ENCODE peak calls at places on chromosome 14, in ten cellular contexts. One of them, this sample, is unnamed.

GRCh38 chr14:71290960-71291466 is 383.8 kb downstream of the PCNX1 start:
- DNase-seq in hepatocyte: peak; percentile 49
- DNase-seq in PC-3: peak; percentile 99
- DNase-seq in mammary epithelial cell: peak; percentile 89
- DNase-seq in HepG2: peak; percentile 31
- DNase-seq in GM23338: no peak
- DNase-seq in GM23248: peak; percentile 89
- DNase-seq in neural progenitor cell: no peak
- DNase-seq in A673: peak; percentile 48
- DNase-seq in fibroblast of lung: peak; percentile 93
- DNase-seq in this sample: peak; percentile 91

GRCh38 chr14:32611752-32612151 is 282.7 kb downstream of the AKAP6 start:
- DNase-seq in hepatocyte: no peak
- DNase-seq in PC-3: peak; percentile 93
- DNase-seq in mammary epithelial cell: peak; percentile 69
- DNase-seq in HepG2: no peak
- DNase-seq in GM23338: no peak
- DNase-seq in GM23248: peak; percentile 92
- DNase-seq in neural progenitor cell: no peak
- DNase-seq in A673: peak; percentile 89
- DNase-seq in fibroblast of lung: peak; percentile 93
- DNase-seq in this sample: peak; percentile 92

GRCh38 chr14:104957146-104958113 is 20.7 kb downstream of the AHNAK2 start:
- DNase-seq in hepatocyte: no peak
- DNase-seq in PC-3: peak; percentile 46
- DNase-seq in mammary epithelial cell: no peak
- DNase-seq in HepG2: no peak
- DNase-seq in GM23338: no peak
- DNase-seq in GM23248: no peak
- DNase-seq in neural progenitor cell: no peak
- DNase-seq in A673: no peak
- DNase-seq in fibroblast of lung: no peak
- DNase-seq in this sample: no peak

GRCh38 chr14:36768638-36769337 is 107.1 kb downstream of the PAX9 start:
- DNase-seq in hepatocyte: no peak
- DNase-seq in PC-3: no peak
- DNase-seq in mammary epithelial cell: no peak
- DNase-seq in HepG2: no peak
- DNase-seq in GM23338: no peak
- DNase-seq in GM23248: no peak
- DNase-seq in neural progenitor cell: no peak
- DNase-seq in A673: no peak
- DNase-seq in fibroblast of lung: no peak
- DNase-seq in this sample: no peak

GRCh38 chr14:21985081-21985480 is 311.5 kb upstream of the OR4E1 start:
- DNase-seq in hepatocyte: no peak
- DNase-seq in PC-3: peak; percentile 55
- DNase-seq in mammary epithelial cell: peak; percentile 18
- DNase-seq in HepG2: no peak
- DNase-seq in GM23338: no peak
- DNase-seq in GM23248: peak; percentile 12
- DNase-seq in neural progenitor cell: no peak
- DNase-seq in A673: no peak
- DNase-seq in fibroblast of lung: no peak
- DNase-seq in this sample: no peak

GRCh38 chr14:103549361-103550311 is 12.8 kb downstream of the BAG5 start:
- DNase-seq in hepatocyte: no peak
- DNase-seq in PC-3: no peak
- DNase-seq in mammary epithelial cell: no peak
- DNase-seq in HepG2: peak; percentile 89
- DNase-seq in GM23338: no peak
- DNase-seq in GM23248: no peak
- DNase-seq in neural progenitor cell: no peak
- DNase-seq in A673: no peak
- DNase-seq in fibroblast of lung: no peak
- DNase-seq in this sample: no peak

GRCh38 chr14:38197761-38198345 is 9.9 kb upstream of the SSTR1 start:
- DNase-seq in hepatocyte: no peak
- DNase-seq in PC-3: no peak
- DNase-seq in mammary epithelial cell: no peak
- DNase-seq in HepG2: no peak
- DNase-seq in GM23338: peak; percentile 3
- DNase-seq in GM23248: peak; percentile 89
- DNase-seq in neural progenitor cell: no peak
- DNase-seq in A673: peak; percentile 15
- DNase-seq in fibroblast of lung: peak; percentile 73
- DNase-seq in this sample: peak; percentile 69

GRCh38 chr14:49919825-49920224 is 26.9 kb downstream of the ARF6 start:
- DNase-seq in hepatocyte: no peak
- DNase-seq in PC-3: no peak
- DNase-seq in mammary epithelial cell: no peak
- DNase-seq in HepG2: no peak
- DNase-seq in GM23338: no peak
- DNase-seq in GM23248: no peak
- DNase-seq in neural progenitor cell: no peak
- DNase-seq in A673: peak; percentile 56
- DNase-seq in fibroblast of lung: no peak
- DNase-seq in this sample: no peak

DNA sequence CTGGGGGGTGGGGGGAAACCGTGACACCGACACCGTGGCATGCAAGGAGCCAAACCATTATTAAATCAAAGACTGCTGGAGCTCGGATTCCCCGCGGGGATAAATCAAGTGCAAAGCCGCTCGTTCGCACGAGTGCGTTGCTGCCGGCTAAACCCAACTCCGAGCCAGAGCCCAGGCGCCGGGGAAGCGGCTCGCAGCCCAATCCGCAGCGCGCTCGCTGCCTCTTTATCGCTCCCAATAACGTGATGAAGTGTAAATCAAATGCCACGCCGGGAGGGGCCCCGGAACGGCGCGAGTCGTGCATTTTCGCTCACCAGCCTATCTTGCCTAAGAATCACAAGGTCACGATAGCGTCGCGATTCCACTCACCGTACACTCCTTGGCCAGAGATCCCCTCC is 1.3 kb downstream of the MDGA2 start:
- DNase-seq in hepatocyte: peak; percentile 13
- DNase-seq in PC-3: no peak
- DNase-seq in mammary epithelial cell: no peak
- DNase-seq in HepG2: no peak
- DNase-seq in GM23338: peak; percentile 55
- DNase-seq in GM23248: no peak
- DNase-seq in neural progenitor cell: peak; percentile 58
- DNase-seq in A673: peak; percentile 34
- DNase-seq in fibroblast of lung: peak; percentile 5
- DNase-seq in this sample: no peak
- TF ChIP-seq EZH2 in hepatocyte: peak; percentile 13
- TF ChIP-seq EZH2 in PC-3: no peak
- TF ChIP-seq EZH2 in mammary epithelial cell: no peak
- TF ChIP-seq EZH2 in HepG2: no peak
- TF ChIP-seq EZH2 in GM23338: peak; percentile 70
- TF ChIP-seq EZH2 in GM23248: no peak
- TF ChIP-seq EZH2 in neural progenitor cell: peak; percentile 90
- TF ChIP-seq EZH2 in A673: no peak
- TF ChIP-seq EZH2 in fibroblast of lung: no peak
- TF ChIP-seq EZH2 in this sample: no peak

GRCh38 chr14:64703393-64704144 is 655 bp upstream of the PLEKHG3 start:
- DNase-seq in hepatocyte: no peak
- DNase-seq in PC-3: peak; percentile 32
- DNase-seq in mammary epithelial cell: no peak
- DNase-seq in HepG2: no peak
- DNase-seq in GM23338: peak; percentile 70
- DNase-seq in GM23248: peak; percentile 29
- DNase-seq in neural progenitor cell: peak; percentile 78
- DNase-seq in A673: no peak
- DNase-seq in fibroblast of lung: peak; percentile 46
- DNase-seq in this sample: peak; percentile 35

GRCh38 chr14:64700894-64701293 is 3.3 kb upstream of the PLEKHG3 start:
- DNase-seq in hepatocyte: no peak
- DNase-seq in PC-3: no peak
- DNase-seq in mammary epithelial cell: no peak
- DNase-seq in HepG2: no peak
- DNase-seq in GM23338: no peak
- DNase-seq in GM23248: no peak
- DNase-seq in neural progenitor cell: no peak
- DNase-seq in A673: no peak
- DNase-seq in fibroblast of lung: no peak
- DNase-seq in this sample: no peak

GRCh38 chr14:64701660-64702059 is 2.6 kb upstream of the PLEKHG3 start:
- DNase-seq in hepatocyte: peak; percentile 5
- DNase-seq in PC-3: peak; percentile 29
- DNase-seq in mammary epithelial cell: no peak
- DNase-seq in HepG2: no peak
- DNase-seq in GM23338: peak; percentile 75
- DNase-seq in GM23248: no peak
- DNase-seq in neural progenitor cell: peak; percentile 70
- DNase-seq in A673: peak; percentile 25
- DNase-seq in fibroblast of lung: no peak
- DNase-seq in this sample: no peak

GRCh38 chr14:64704145-64704742 is at the start of gene PLEKHG3:
- DNase-seq in hepatocyte: peak; percentile 95
- DNase-seq in PC-3: peak; percentile 82
- DNase-seq in mammary epithelial cell: peak; percentile 82
- DNase-seq in HepG2: peak; percentile 59
- DNase-seq in GM23338: peak; percentile 93
- DNase-seq in GM23248: peak; percentile 82
- DNase-seq in neural progenitor cell: peak; percentile 85
- DNase-seq in A673: peak; percentile 82
- DNase-seq in fibroblast of lung: peak; percentile 85
- DNase-seq in this sample: peak; percentile 69

DNA sequence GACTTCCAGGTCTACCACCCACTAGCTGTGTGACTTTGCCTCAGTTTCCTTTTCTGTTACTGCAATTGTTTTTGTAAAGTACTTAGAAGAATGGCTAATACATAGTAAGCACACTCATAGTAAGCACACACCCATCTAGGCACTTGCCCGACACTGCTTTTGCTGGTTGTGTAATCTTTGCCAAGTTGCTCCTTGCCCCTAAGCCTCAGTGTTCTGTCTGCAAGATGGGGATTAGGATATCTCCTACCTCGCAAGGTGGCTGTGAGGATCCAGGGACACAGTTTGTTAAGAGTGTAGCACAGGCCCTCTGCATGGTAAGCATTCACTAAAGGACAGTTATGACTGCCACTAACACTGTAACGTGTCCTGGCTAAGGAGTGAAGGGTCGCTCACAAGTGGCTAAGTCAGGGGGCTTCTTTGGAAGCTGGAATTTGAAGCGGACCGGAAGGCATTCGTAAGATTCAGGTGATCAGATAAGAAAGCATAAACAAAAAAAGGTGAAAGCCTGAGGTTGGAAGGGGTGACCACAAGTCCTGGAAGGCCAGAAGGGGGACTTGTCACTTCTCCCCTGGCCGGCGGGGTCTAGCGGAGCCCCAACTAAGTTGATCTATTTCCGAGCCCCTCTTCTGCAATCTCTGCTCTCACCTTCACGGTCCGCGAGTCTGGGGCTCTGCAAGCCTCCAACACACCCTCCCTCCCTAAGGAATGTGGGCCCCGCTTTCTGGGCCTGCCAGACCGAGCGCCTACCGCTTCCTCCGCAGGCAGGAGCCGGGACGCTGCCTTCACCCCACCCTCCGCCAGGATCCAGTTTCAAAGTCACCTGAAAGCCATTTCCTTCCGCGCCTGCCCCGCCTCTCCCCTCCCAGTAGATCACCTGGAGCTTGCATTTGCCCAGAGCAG is 1.5 kb upstream of the PLEKHG3 start:
- DNase-seq in hepatocyte: peak; percentile 84
- DNase-seq in PC-3: peak; percentile 79
- DNase-seq in mammary epithelial cell: peak; percentile 83
- DNase-seq in HepG2: no peak
- DNase-seq in GM23338: peak; percentile 98
- DNase-seq in GM23248: no peak
- DNase-seq in neural progenitor cell: peak; percentile 83
- DNase-seq in A673: no peak
- DNase-seq in fibroblast of lung: no peak
- DNase-seq in this sample: no peak
- TF ChIP-seq EZH2 in hepatocyte: no peak
- TF ChIP-seq EZH2 in PC-3: no peak
- TF ChIP-seq EZH2 in mammary epithelial cell: no peak
- TF ChIP-seq EZH2 in HepG2: peak; percentile 54
- TF ChIP-seq EZH2 in GM23338: no peak
- TF ChIP-seq EZH2 in GM23248: no peak
- TF ChIP-seq EZH2 in neural progenitor cell: no peak
- TF ChIP-seq EZH2 in A673: no peak
- TF ChIP-seq EZH2 in fibroblast of lung: no peak
- TF ChIP-seq EZH2 in this sample: no peak

GRCh38 chr14:60655898-60656754 is 6.8 kb upstream of the SIX1 start:
- DNase-seq in hepatocyte: no peak
- DNase-seq in PC-3: no peak
- DNase-seq in mammary epithelial cell: no peak
- DNase-seq in HepG2: no peak
- DNase-seq in GM23338: peak; percentile 62
- DNase-seq in GM23248: no peak
- DNase-seq in neural progenitor cell: peak; percentile 59
- DNase-seq in A673: no peak
- DNase-seq in fibroblast of lung: peak; percentile 34
- DNase-seq in this sample: no peak

GRCh38 chr14:60656755-60657608 is 7.7 kb upstream of the SIX1 start:
- DNase-seq in hepatocyte: peak; percentile 68
- DNase-seq in PC-3: peak; percentile 76
- DNase-seq in mammary epithelial cell: peak; percentile 68
- DNase-seq in HepG2: peak; percentile 58
- DNase-seq in GM23338: peak; percentile 88
- DNase-seq in GM23248: peak; percentile 83
- DNase-seq in neural progenitor cell: peak; percentile 90
- DNase-seq in A673: peak; percentile 52
- DNase-seq in fibroblast of lung: peak; percentile 68
- DNase-seq in this sample: peak; percentile 49

GRCh38 chr14:60658116-60658515 is 8.8 kb upstream of the SIX1 start:
- DNase-seq in hepatocyte: no peak
- DNase-seq in PC-3: peak; percentile 8
- DNase-seq in mammary epithelial cell: no peak
- DNase-seq in HepG2: no peak
- DNase-seq in GM23338: peak; percentile 50
- DNase-seq in GM23248: no peak
- DNase-seq in neural progenitor cell: peak; percentile 41
- DNase-seq in A673: no peak
- DNase-seq in fibroblast of lung: no peak
- DNase-seq in this sample: no peak

GRCh38 chr14:60658909-60659585 is 9.8 kb upstream of the SIX1 start:
- DNase-seq in hepatocyte: no peak
- DNase-seq in PC-3: peak; percentile 83
- DNase-seq in mammary epithelial cell: no peak
- DNase-seq in HepG2: peak; percentile 27
- DNase-seq in GM23338: no peak
- DNase-seq in GM23248: no peak
- DNase-seq in neural progenitor cell: peak; percentile 28
- DNase-seq in A673: peak; percentile 65
- DNase-seq in fibroblast of lung: no peak
- DNase-seq in this sample: no peak

GRCh38 chr14:60657609-60657983 is 8.3 kb upstream of the SIX1 start:
- DNase-seq in hepatocyte: peak; percentile 8
- DNase-seq in PC-3: no peak
- DNase-seq in mammary epithelial cell: no peak
- DNase-seq in HepG2: no peak
- DNase-seq in GM23338: peak; percentile 69
- DNase-seq in GM23248: no peak
- DNase-seq in neural progenitor cell: peak; percentile 53
- DNase-seq in A673: no peak
- DNase-seq in fibroblast of lung: peak; percentile 43
- DNase-seq in this sample: no peak
- TF ChIP-seq EZH2 in hepatocyte: peak; percentile 7
- TF ChIP-seq EZH2 in PC-3: no peak
- TF ChIP-seq EZH2 in mammary epithelial cell: no peak
- TF ChIP-seq EZH2 in HepG2: no peak
- TF ChIP-seq EZH2 in GM23338: peak; percentile 21
- TF ChIP-seq EZH2 in GM23248: no peak
- TF ChIP-seq EZH2 in neural progenitor cell: peak; percentile 9
- TF ChIP-seq EZH2 in A673: no peak
- TF ChIP-seq EZH2 in fibroblast of lung: no peak
- TF ChIP-seq EZH2 in this sample: no peak

GRCh38 chr14:75861161-75861621 is 120.6 kb downstream of the TGFB3 start:
- DNase-seq in hepatocyte: peak; percentile 48
- DNase-seq in PC-3: peak; percentile 56
- DNase-seq in mammary epithelial cell: peak; percentile 84
- DNase-seq in HepG2: peak; percentile 80
- DNase-seq in GM23338: peak; percentile 77
- DNase-seq in GM23248: peak; percentile 89
- DNase-seq in neural progenitor cell: no peak
- DNase-seq in A673: no peak
- DNase-seq in fibroblast of lung: peak; percentile 74
- DNase-seq in this sample: peak; percentile 66

GRCh38 chr14:75857199-75857598 is 124.6 kb downstream of the TGFB3 start:
- DNase-seq in hepatocyte: no peak
- DNase-seq in PC-3: no peak
- DNase-seq in mammary epithelial cell: no peak
- DNase-seq in HepG2: no peak
- DNase-seq in GM23338: no peak
- DNase-seq in GM23248: no peak
- DNase-seq in neural progenitor cell: no peak
- DNase-seq in A673: no peak
- DNase-seq in fibroblast of lung: no peak
- DNase-seq in this sample: no peak

GRCh38 chr14:75859746-75860145 is 122.0 kb downstream of the TGFB3 start:
- DNase-seq in hepatocyte: no peak
- DNase-seq in PC-3: no peak
- DNase-seq in mammary epithelial cell: no peak
- DNase-seq in HepG2: no peak
- DNase-seq in GM23338: no peak
- DNase-seq in GM23248: peak; percentile 20
- DNase-seq in neural progenitor cell: no peak
- DNase-seq in A673: no peak
- DNase-seq in fibroblast of lung: no peak
- DNase-seq in this sample: no peak

GRCh38 chr14:75860561-75861160 is 121.1 kb downstream of the TGFB3 start:
- DNase-seq in hepatocyte: no peak
- DNase-seq in PC-3: no peak
- DNase-seq in mammary epithelial cell: no peak
- DNase-seq in HepG2: no peak
- DNase-seq in GM23338: peak; percentile 46
- DNase-seq in GM23248: no peak
- DNase-seq in neural progenitor cell: no peak
- DNase-seq in A673: no peak
- DNase-seq in fibroblast of lung: no peak
- DNase-seq in this sample: no peak

GRCh38 chr14:75858375-75858774 is 123.4 kb downstream of the TGFB3 start:
- DNase-seq in hepatocyte: no peak
- DNase-seq in PC-3: no peak
- DNase-seq in mammary epithelial cell: no peak
- DNase-seq in HepG2: no peak
- DNase-seq in GM23338: no peak
- DNase-seq in GM23248: no peak
- DNase-seq in neural progenitor cell: no peak
- DNase-seq in A673: no peak
- DNase-seq in fibroblast of lung: no peak
- DNase-seq in this sample: no peak
- TF ChIP-seq EZH2 in hepatocyte: no peak
- TF ChIP-seq EZH2 in PC-3: no peak
- TF ChIP-seq EZH2 in mammary epithelial cell: no peak
- TF ChIP-seq EZH2 in HepG2: no peak
- TF ChIP-seq EZH2 in GM23338: no peak
- TF ChIP-seq EZH2 in GM23248: no peak
- TF ChIP-seq EZH2 in neural progenitor cell: no peak
- TF ChIP-seq EZH2 in A673: no peak
- TF ChIP-seq EZH2 in fibroblast of lung: no peak
- TF ChIP-seq EZH2 in this sample: no peak